ENCODE peak calls at places on chromosome 20, in four cellular contexts. A, L, R and I are unnamed samples.

GRCh38 chr20:47326718-47327137 is 29.8 kb downstream of the ZMYND8 start:
- DNase-seq in L (no peak), R (no peak), A (no peak), I (no peak)

GRCh38 chr20:48633620-48634257 is 194.1 kb downstream of the PREX1 start:
- DNase-seq in L (no peak), R (no peak), A (no peak), I (no peak)

GRCh38 chr20:36821964-36822437 is 48.4 kb upstream of the DSN1 start:
- DNase-seq in L (peak), A (no peak), R (peak), I (no peak)

GRCh38 chr20:47506335-47506734 is 4.6 kb downstream of the NCOA3 start:
- DNase-seq in L (no peak), A (no peak), R (peak), I (no peak)

GRCh38 chr20:57291694-57292093 is 25.3 kb upstream of the BMP7 start:
- DNase-seq in A (no peak), R (no peak), L (no peak), I (no peak)

GRCh38 chr20:20755674-20756319 is 43.4 kb upstream of the RALGAPA2 start:
- DNase-seq in L (no peak), R (no peak), A (no peak), I (no peak)

GRCh38 chr20:54197621-54198604 is 10.0 kb upstream of the PFDN4 start:
- DNase-seq in R (peak), L (peak), A (no peak), I (no peak)

GRCh38 chr20:57392512-57393271 is 1.5 kb downstream of the RBM38 start:
- DNase-seq in R (no peak), A (no peak), L (no peak), I (peak)

GRCh38 chr20:31857861-31858835 is 12.2 kb downstream of the DUSP15 start:
- DNase-seq in A (no peak), L (no peak), R (peak), I (no peak)

GRCh38 chr20:36856691-36857635 is 19.0 kb upstream of the TLDC2 start:
- DNase-seq in R (peak), L (no peak), A (no peak), I (no peak)

GRCh38 chr20:19314619-19315018 is 102.2 kb downstream of the SLC24A3 start:
- DNase-seq in A (no peak), L (no peak), R (no peak), I (no peak)

GRCh38 chr20:62875419-62876355 is 14.1 kb upstream of the TCFL5 start:
- DNase-seq in R (peak), L (peak), A (peak), I (peak)

GRCh38 chr20:17651761-17652388 is 30.2 kb downstream of the RRBP1 start:
- DNase-seq in R (no peak), L (no peak), A (no peak), I (peak)

GRCh38 chr20:49320460-49320859 is 42.6 kb upstream of the ZNFX1 start:
- DNase-seq in A (peak), L (peak), R (peak), I (no peak)

GRCh38 chr20:54103067-54103761 is 32.8 kb upstream of the BCAS1 start:
- DNase-seq in L (peak), A (peak), R (peak), I (peak)

GRCh38 chr20:36312724-36313441 is 6.7 kb downstream of the DLGAP4 start:
- DNase-seq in L (peak), R (peak), A (no peak), I (no peak)

GRCh38 chr20:54342258-54342782 is 133.1 kb upstream of the DOK5 start:
- DNase-seq in R (no peak), A (no peak), L (no peak), I (no peak)

GRCh38 chr20:48574383-48574782 is 253.4 kb downstream of the PREX1 start:
- DNase-seq in A (peak), L (peak), R (peak), I (no peak)

GRCh38 chr20:63525185-63525584 is 4.6 kb downstream of the PPDPF start:
- DNase-seq in L (no peak), A (no peak), R (peak), I (no peak)

GRCh38 chr20:54122189-54122588 is 51.6 kb downstream of the CYP24A1 start:
- DNase-seq in A (no peak), R (no peak), L (no peak), I (no peak)

GRCh38 chr20:13006825-13007224 is 1.9 kb upstream of the SPTLC3 start:
- DNase-seq in L (no peak), A (no peak), R (no peak), I (no peak)

GRCh38 chr20:48831702-48832422 is 4.1 kb upstream of the PREX1 start:
- DNase-seq in L (no peak), A (no peak), R (no peak), I (peak)

GRCh38 chr20:25039697-25040437 is 18.1 kb downstream of the ACSS1 start:
- DNase-seq in R (no peak), L (no peak), A (no peak), I (peak)

GRCh38 chr20:9215539-9215938 is 146.7 kb downstream of the PLCB4 start:
- DNase-seq in A (peak), R (no peak), L (peak), I (no peak)

GRCh38 chr20:35640724-35641123 is 24.0 kb downstream of the CPNE1 start:
- DNase-seq in R (no peak), L (no peak), A (no peak), I (no peak)

GRCh38 chr20:20217626-20218025 is 150.3 kb upstream of the INSM1 start:
- DNase-seq in R (no peak), L (no peak), A (no peak), I (no peak)

GRCh38 chr20:12570371-12570770 is 438.4 kb upstream of the SPTLC3 start:
- DNase-seq in A (no peak), R (peak), L (peak), I (no peak)

GRCh38 chr20:24647713-24648112 is 178.3 kb downstream of the SYNDIG1 start:
- DNase-seq in L (no peak), R (no peak), A (no peak), I (no peak)

GRCh38 chr20:24493661-24494459 is 24.4 kb downstream of the SYNDIG1 start:
- DNase-seq in A (no peak), R (peak), L (no peak), I (no peak)

GRCh38 chr20:478949-479429 is 16.7 kb upstream of the TBC1D20 start:
- DNase-seq in R (no peak), L (peak), A (peak), I (no peak)

GRCh38 chr20:43836790-43837189 is 77.9 kb upstream of the TOX2 start:
- DNase-seq in A (no peak), R (no peak), L (no peak), I (no peak)

GRCh38 chr20:25054995-25055629 is 2.8 kb downstream of the ACSS1 start:
- DNase-seq in A (no peak), L (no peak), R (no peak), I (no peak)

GRCh38 chr20:34083137-34083536 is 28.9 kb downstream of the EIF2S2 start:
- DNase-seq in R (no peak), A (no peak), L (peak), I (peak)
- TF ChIP-seq CTCF in R (peak), A (no peak), L (no peak), I (peak)

GRCh38 chr20:61752576-61752975 is 313.1 kb downstream of the TAF4 start:
- DNase-seq in R (no peak), L (no peak), A (no peak), I (no peak)
- H3K27ac ChIP-seq in R (no peak), L (no peak), A (no peak), I (no peak)

GRCh38 chr20:45269056-45269455 is 14.7 kb upstream of the SLPI start:
- DNase-seq in R (no peak), A (no peak), L (no peak), I (no peak)

GRCh38 chr20:45268531-45268930 is 14.2 kb upstream of the SLPI start:
- DNase-seq in R (no peak), A (no peak), L (no peak), I (no peak)

GRCh38 chr20:45266977-45267376 is 12.6 kb upstream of the SLPI start:
- DNase-seq in L (no peak), R (no peak), A (no peak), I (no peak)

GRCh38 chr20:45275327-45275726 is 21.0 kb upstream of the SLPI start:
- DNase-seq in R (no peak), A (no peak), L (no peak), I (no peak)

GRCh38 chr20:45269754-45270270 is 15.4 kb upstream of the SLPI start:
- DNase-seq in R (no peak), A (no peak), L (no peak), I (no peak)
- H3K4me3 ChIP-seq in R (no peak), A (no peak), L (no peak), I (no peak)

GRCh38 chr20:50540620-50541605 is 30.7 kb downstream of the PTPN1 start:
- DNase-seq in R (no peak), A (peak), L (peak), I (no peak)
- TF ChIP-seq CTCF in R (no peak), A (peak), L (no peak), I (no peak)

DNA sequence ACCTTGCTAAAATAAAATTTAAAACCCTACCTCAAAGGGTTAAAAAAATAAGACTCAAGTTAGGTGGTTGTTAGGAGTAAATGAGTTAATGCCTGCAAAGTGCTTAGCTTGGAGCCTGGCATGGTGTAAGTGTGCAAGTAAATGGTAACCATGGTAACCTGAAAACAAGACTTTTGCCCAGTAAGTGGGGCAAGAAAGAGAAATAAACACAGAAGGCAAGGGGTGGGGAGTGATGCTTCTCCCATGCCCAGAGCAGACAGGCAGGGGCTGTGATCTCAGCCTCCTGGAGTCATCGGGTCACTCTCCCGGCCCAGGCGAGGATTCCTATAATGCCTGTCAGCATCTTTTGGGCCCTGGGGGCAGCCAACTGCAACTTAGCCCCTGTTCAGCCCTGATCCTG is 59.2 kb upstream of the SLC32A1 start:
- DNase-seq in R (no peak), L (no peak), A (no peak), I (no peak)
- H3K27ac ChIP-seq in R (no peak), L (no peak), A (no peak), I (no peak)

GRCh38 chr20:41366546-41367392 is at the start of gene EMILIN3:
- DNase-seq in L (peak), R (peak), A (no peak), I (no peak)
- H3K4me3 ChIP-seq in L (peak), R (peak), A (no peak), I (peak)

DNA sequence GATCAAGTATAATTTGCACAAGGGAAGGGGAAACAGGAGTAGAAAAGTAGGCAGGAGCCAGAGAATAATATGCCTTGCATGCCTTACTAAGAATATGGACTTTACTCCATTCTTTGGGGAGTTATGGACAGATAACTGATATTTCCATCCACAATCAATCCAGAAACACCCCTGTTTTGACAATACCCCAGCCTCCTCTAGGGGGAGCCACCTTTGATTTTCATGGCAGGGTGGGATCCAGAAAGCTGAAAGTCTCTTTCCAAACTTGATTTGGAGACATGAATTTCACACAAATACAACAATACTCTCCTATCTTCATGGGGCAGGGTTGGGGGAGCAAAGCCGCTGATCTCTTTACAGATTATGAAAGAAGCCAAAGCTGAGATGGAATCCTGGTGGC is 404.1 kb downstream of the FOXA2 start:
- DNase-seq in R (peak), A (no peak), L (peak), I (no peak)
- TF ChIP-seq CTCF in R (peak), A (peak), L (peak), I (peak)

GRCh38 chr20:4170621-4171537 is 155.5 kb upstream of the RNF24 start:
- DNase-seq in R (no peak), L (no peak), A (no peak), I (no peak)

GRCh38 chr20:4174909-4175308 is 159.6 kb upstream of the RNF24 start:
- DNase-seq in R (no peak), A (no peak), L (no peak), I (no peak)

GRCh38 chr20:4173142-4173541 is 157.8 kb upstream of the RNF24 start:
- DNase-seq in R (no peak), A (no peak), L (no peak), I (no peak)

GRCh38 chr20:4169360-4170214 is 154.2 kb upstream of the RNF24 start:
- DNase-seq in L (peak), R (peak), A (no peak), I (no peak)

GRCh38 chr20:4171538-4172116 is 156.3 kb upstream of the RNF24 start:
- DNase-seq in R (peak), L (peak), A (no peak), I (no peak)
- H3K27ac ChIP-seq in R (no peak), L (peak), A (peak), I (peak)

GRCh38 chr20:51800769-51801219 is 1.5 kb downstream of the SALL4 start:
- DNase-seq in A (no peak), R (peak), L (peak), I (no peak)
- H3K4me3 ChIP-seq in A (peak), R (peak), L (peak), I (peak)

DNA sequence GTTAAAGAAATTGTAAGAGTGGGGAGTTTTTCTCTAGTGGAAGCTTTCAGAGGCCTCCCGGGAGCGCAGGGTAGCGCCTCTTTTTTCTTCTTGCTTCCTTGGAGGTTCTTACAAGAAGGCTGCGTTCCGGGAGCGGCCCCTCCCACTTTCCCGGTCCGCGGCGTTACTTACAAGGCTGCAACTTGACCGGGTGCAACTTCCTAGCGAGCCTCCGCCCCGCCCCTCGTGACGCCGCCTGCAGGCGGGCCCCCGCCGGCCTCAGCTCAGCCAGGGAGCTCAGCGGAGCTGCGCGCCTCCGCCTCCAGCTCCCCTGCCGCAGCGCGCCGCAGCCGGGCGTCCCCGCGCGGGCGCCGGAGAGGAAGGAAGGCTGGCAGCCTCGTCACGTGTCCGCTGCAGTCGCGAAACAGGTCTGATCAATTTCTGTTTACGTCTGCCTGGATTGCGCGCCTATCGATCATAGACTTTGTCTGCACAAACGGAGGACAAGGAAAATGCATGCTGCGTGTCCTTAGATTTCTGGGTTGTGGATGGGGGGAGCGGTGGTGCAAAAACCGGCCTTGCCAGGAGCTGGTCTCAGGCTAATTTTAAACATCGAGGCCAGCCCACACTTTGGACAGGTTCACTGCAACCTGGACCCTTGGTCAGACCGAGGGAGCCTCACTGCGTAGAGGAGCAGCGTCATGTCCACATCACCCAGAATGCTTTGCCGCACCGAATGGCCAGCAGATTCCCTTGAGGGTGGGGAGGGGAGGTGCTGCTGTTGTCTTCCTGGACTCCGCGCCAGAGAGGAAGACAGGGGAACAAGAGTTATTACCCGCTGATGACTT is at the start of the genes FAM217B and PPP1R3D:
- DNase-seq in A (peak), L (peak), R (peak), I (peak)
- TF ChIP-seq CTCF in A (no peak), L (no peak), R (peak), I (no peak)